ENCODE peak calls at places on chromosomes 2 and 18, in ten cellular contexts. J is GM23248, V is neural progenitor cell, Q is osteoblast, Z is mesendoderm, O is fibroblast of lung, C is astrocyte, H is OCI-LY7, R is H1, X is PC-3. I is an unnamed sample.

GRCh38 chr2:241904011-241904718 is 34.6 kb downstream of the RTP5 start:
- DNase-seq in C (no peak), H (no peak), R (no peak), Z (no peak), X (no peak), O (no peak), Q (peak; percentile 36), V (no peak), J (no peak), I (no peak)

GRCh38 chr2:231761735-231762134 is 19.3 kb downstream of the PDE6D start:
- DNase-seq in O (no peak), Q (no peak), X (no peak), C (no peak), R (no peak), Z (peak; percentile 54), V (no peak), H (no peak), J (no peak), I (no peak)

GRCh38 chr2:154698789-154699559 is 479 bp downstream of the KCNJ3 start:
- DNase-seq in V (no peak), X (no peak), O (no peak), Q (no peak), J (no peak), R (no peak), H (no peak), C (no peak), Z (no peak), I (no peak)

GRCh38 chr18:77206676-77207370 is 42.8 kb upstream of the GALR1 start:
- DNase-seq in X (no peak), H (no peak), J (peak; percentile 90), Q (peak; percentile 91), Z (no peak), C (peak; percentile 57), R (no peak), O (peak; percentile 84), V (no peak), I (no peak)

GRCh38 chr18:78406743-78407455 is 572.7 kb upstream of the SALL3 start:
- DNase-seq in V (no peak), Q (no peak), R (no peak), J (no peak), X (no peak), O (no peak), C (no peak), Z (no peak), H (no peak), I (peak; percentile 39)

GRCh38 chr18:9260388-9261380 is 73.9 kb upstream of the TWSG1 start:
- DNase-seq in V (no peak), J (peak; percentile 16), H (no peak), O (no peak), Z (peak; percentile 47), R (no peak), C (no peak), Q (no peak), X (no peak), I (no peak)

GRCh38 chr2:10900216-10901109 is 11.3 kb upstream of the KCNF1 start:
- DNase-seq in V (no peak), C (no peak), R (no peak), J (peak; percentile 30), Z (no peak), O (peak; percentile 12), H (peak; percentile 34), Q (peak; percentile 83), X (peak; percentile 74), I (no peak)

GRCh38 chr18:74579704-74580103 is 18.0 kb upstream of the ZNF407 start:
- DNase-seq in Z (peak; percentile 72), Q (no peak), O (no peak), V (peak; percentile 39), H (no peak), X (no peak), R (no peak), J (no peak), C (no peak), I (no peak)

GRCh38 chr2:70672990-70673647 is 94.9 kb downstream of the ADD2 start:
- DNase-seq in Q (peak; percentile 64), Z (no peak), C (no peak), J (no peak), X (no peak), V (peak; percentile 20), O (no peak), H (no peak), R (no peak), I (no peak)

GRCh38 chr2:53600835-53601234 is 166.8 kb upstream of the CHAC2 start:
- DNase-seq in Z (no peak), Q (no peak), X (no peak), O (no peak), V (no peak), R (no peak), J (no peak), H (no peak), C (peak; percentile 92), I (no peak)

GRCh38 chr18:79533146-79533545 is 137.4 kb downstream of the NFATC1 start:
- DNase-seq in C (no peak), R (no peak), J (no peak), V (no peak), H (no peak), O (no peak), X (no peak), Q (no peak), Z (no peak), I (no peak)

GRCh38 chr2:11505652-11506610 is 27.9 kb upstream of the GREB1 start:
- DNase-seq in O (no peak), Z (no peak), H (no peak), R (no peak), X (peak; percentile 59), C (peak; percentile 17), V (no peak), J (no peak), Q (no peak), I (peak; percentile 16)

GRCh38 chr2:17594533-17595391 is 54.3 kb downstream of the VSNL1 start:
- DNase-seq in O (peak; percentile 48), Q (peak; percentile 57), J (peak; percentile 71), R (no peak), C (peak; percentile 84), X (peak; percentile 48), Z (peak; percentile 54), H (no peak), V (no peak), I (no peak)

GRCh38 chr2:27756544-27757498 is 14.7 kb upstream of the MRPL33 start:
- DNase-seq in X (no peak), R (no peak), C (no peak), J (no peak), Z (peak; percentile 44), H (no peak), Q (no peak), O (peak; percentile 87), V (no peak), I (no peak)

GRCh38 chr2:7685342-7686015 is 768.3 kb downstream of the RNF144A start:
- DNase-seq in J (peak; percentile 85), Q (peak; percentile 59), R (no peak), V (no peak), O (peak; percentile 6), H (no peak), X (peak; percentile 53), C (peak; percentile 55), Z (peak; percentile 81), I (peak; percentile 61)

GRCh38 chr2:162967826-162968225 is 129.3 kb upstream of the KCNH7 start:
- DNase-seq in Z (no peak), J (no peak), R (no peak), H (no peak), X (no peak), Q (no peak), V (no peak), C (no peak), O (no peak), I (no peak)
- H3K4me2 ChIP-seq in Z (no peak overlapping the region), J (no peak overlapping the region), R (no peak overlapping the region), H (no peak overlapping the region), X (no peak overlapping the region), Q (no peak overlapping the region), V (no peak overlapping the region), C (no peak overlapping the region), O (no peak overlapping the region), I (no peak overlapping the region)

DNA sequence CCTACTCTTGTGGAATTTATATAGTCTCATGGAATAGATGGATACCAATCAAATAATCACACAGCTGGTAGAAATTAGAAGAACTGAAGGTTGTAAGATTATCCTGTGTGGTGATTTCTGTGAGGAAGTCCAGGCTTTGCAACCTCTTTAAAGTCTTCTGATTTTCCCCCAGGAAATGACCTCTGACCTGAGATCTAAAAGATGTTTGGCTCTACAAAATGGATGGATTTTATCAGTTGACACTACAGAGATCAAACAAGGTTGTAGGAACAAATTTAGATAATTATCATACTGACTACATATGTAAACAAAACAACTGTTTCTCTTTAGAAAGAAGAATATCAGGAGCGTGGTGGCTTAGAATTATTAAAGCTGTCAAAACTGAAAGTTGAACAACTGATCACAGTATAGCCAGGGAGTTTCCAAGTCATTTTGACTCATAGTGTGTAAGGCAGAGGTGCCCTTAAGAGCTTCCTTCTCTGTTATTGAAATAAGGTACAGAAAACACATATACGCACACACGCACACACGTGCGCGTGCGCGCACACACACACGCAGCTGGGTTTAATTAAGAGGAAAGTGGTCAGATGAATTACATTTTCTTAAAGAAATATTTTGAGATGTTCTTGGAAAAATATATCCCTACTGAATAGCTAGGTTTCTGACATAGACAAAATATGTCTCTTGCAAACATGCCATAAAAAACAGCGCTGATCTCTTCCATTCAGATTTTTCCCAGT is 35.5 kb upstream of the PELI1 start:
- DNase-seq in Q (no peak), R (no peak), O (no peak), H (no peak), X (no peak), J (peak; percentile 48), V (no peak), C (no peak), Z (no peak), I (no peak)
- H3K4me3 ChIP-seq in Q (no peak overlapping the region), R (no peak overlapping the region), O (no peak overlapping the region), H (no peak overlapping the region), X (no peak overlapping the region), J (peak overlapping the region; percentile 14), V (no peak overlapping the region), C (no peak overlapping the region), Z (no peak overlapping the region), I (no peak overlapping the region)

DNA sequence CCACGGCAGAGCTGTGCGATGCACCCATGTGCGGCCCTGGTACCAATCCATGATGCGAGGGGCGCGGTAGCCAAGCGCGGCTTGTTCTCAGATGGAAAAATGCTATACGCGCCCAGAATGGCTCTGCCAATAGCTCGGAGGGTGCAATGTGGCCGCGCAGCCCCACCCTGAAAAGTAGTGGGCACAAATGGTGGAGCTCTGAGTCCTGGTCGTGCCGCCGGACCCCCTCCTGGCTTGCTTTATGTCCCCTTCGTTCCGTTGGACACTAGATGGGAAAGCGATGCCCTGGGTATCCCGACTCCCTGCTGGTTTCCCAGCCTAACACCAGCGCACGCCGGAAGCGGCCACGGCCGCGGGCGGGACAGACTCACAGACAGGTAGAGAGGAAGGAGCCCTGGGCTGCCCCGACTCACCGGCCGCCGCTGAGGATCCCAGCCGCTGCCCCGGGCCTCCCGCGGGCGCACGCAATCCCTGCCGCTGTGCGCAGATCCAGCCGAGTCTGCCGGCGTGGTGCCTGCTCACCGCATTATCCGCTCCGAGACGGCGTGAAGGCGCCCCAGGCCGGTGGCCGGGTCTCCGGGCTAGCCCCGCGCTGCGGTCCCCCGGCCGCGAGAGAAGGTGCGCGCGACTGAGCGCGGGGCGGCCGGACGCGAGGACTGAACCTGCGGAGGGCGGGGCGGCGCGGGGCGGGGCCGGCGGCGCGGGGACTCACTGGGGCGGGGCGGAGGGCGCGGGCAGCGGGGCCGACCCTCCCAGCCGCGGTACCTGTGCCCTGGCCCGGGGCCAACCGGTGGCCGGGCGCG is at the start of gene CDC42EP3:
- DNase-seq in O (no peak), J (peak; percentile 79), X (peak; percentile 66), C (no peak), Z (peak; percentile 76), V (peak; percentile 88), R (no peak), Q (peak; percentile 93), H (peak; percentile 66), I (peak; percentile 80)
- H3K79me2 ChIP-seq in O (peaks cover 52% of the 10 kb centered on the region), J (peaks cover 51% of the 10 kb centered on the region), X (peaks cover 52% of the 10 kb centered on the region), C (peaks cover 54% of the 10 kb centered on the region), Z (peaks cover 40% of the 10 kb centered on the region), V (peaks cover 51% of the 10 kb centered on the region), R (peaks cover 50% of the 10 kb centered on the region), Q (peaks cover 52% of the 10 kb centered on the region), H (peaks cover 21% of the 10 kb centered on the region), I (peaks cover 48% of the 10 kb centered on the region)

GRCh38 chr2:171862501-171862900 is 31.5 kb downstream of the SLC25A12 start:
- DNase-seq in J (no peak), C (no peak), V (no peak), Z (no peak), H (no peak), R (no peak), Q (no peak), X (no peak), O (no peak), I (no peak)
- H3K4me2 ChIP-seq in J (no peak overlapping the region), C (no peak overlapping the region), V (no peak overlapping the region), Z (no peak overlapping the region), H (no peak overlapping the region), R (no peak overlapping the region), Q (no peak overlapping the region), X (no peak overlapping the region), O (no peak overlapping the region), I (no peak overlapping the region)

I was measured in hepatocyte.